ENCODE peak calls at places on chromosome 5, in nine cellular contexts. O is HEK293T, N is H4, I is A673, Q is GM06990, R is NCI-H2029 treated with DMSO at 0.1 percent for 48 hours, W is stomach, X is Right ventricle myocardium inferior, C is AG20443. J is an unnamed sample.

GRCh38 chr5:171481791-171482536 is 62.5 kb downstream of the FGF18 start:
- DNase-seq in R (no peak), O (no peak), W (no peak), I (no peak), N (no peak), Q (no peak), X (peak; percentile 71), C (no peak), J (no peak)

GRCh38 chr5:141940695-141941271 is 17.1 kb downstream of the DELE1 start:
- DNase-seq in N (peak; percentile 70), Q (no peak), W (no peak), R (no peak), O (no peak), C (peak; percentile 78), X (no peak), I (no peak), J (no peak)

GRCh38 chr5:122493776-122494518 is 181.9 kb downstream of the SNCAIP start:
- DNase-seq in W (no peak), N (no peak), I (no peak), C (no peak), R (peak; percentile 32), Q (no peak), X (no peak), O (no peak), J (no peak)

GRCh38 chr5:39360483-39361071 is 3.7 kb downstream of the C9 start:
- DNase-seq in C (no peak), R (no peak), O (no peak), I (no peak), W (no peak), X (no peak), Q (peak; percentile 7), N (no peak), J (no peak)

GRCh38 chr5:62043289-62044274 is 262.4 kb upstream of the KIF2A start:
- DNase-seq in W (no peak), O (no peak), C (no peak), Q (no peak), R (no peak), X (no peak), N (no peak), I (peak; percentile 81), J (no peak)

GRCh38 chr5:147193123-147193522 is 41.7 kb upstream of the STK32A start:
- DNase-seq in I (no peak), O (no peak), N (no peak), R (no peak), Q (no peak), X (no peak), C (no peak), W (no peak), J (no peak)

GRCh38 chr5:103260951-103261350 is 2.4 kb downstream of the MACIR start:
- DNase-seq in C (no peak), R (no peak), W (no peak), I (no peak), N (no peak), O (no peak), Q (peak; percentile 58), X (no peak), J (no peak)

GRCh38 chr5:134784241-134784920 is 25.8 kb downstream of the DDX46 start:
- DNase-seq in C (peak; percentile 8), R (no peak), O (no peak), I (peak; percentile 27), W (no peak), X (no peak), N (no peak), Q (no peak), J (no peak)

GRCh38 chr5:61941637-61942036 is 364.4 kb upstream of the KIF2A start:
- DNase-seq in C (peak; percentile 10), N (no peak), W (no peak), I (no peak), X (no peak), O (no peak), Q (no peak), R (no peak), J (no peak)

GRCh38 chr5:43627028-43627427 is 24.0 kb downstream of the NNT start:
- DNase-seq in I (peak; percentile 81), W (no peak), N (peak; percentile 78), C (peak; percentile 72), R (no peak), O (peak; percentile 69), Q (no peak), X (no peak), J (peak; percentile 69)

GRCh38 chr5:179497636-179498365 is 52.6 kb upstream of the RUFY1 start:
- DNase-seq in Q (no peak), W (no peak), R (no peak), X (no peak), C (peak; percentile 51), I (no peak), O (no peak), N (no peak), J (no peak)

GRCh38 chr5:112006721-112007120 is 249.7 kb upstream of the NREP start:
- DNase-seq in N (peak; percentile 71), C (no peak), Q (no peak), O (no peak), R (no peak), I (peak; percentile 8), X (no peak), W (no peak), J (no peak)

GRCh38 chr5:173547579-173547978 is 68.9 kb downstream of the BOD1 start:
- DNase-seq in I (no peak), R (no peak), N (peak; percentile 54), W (no peak), X (no peak), O (no peak), C (peak; percentile 22), Q (peak; percentile 26), J (no peak)

GRCh38 chr5:139648205-139649081 is at the start of gene CXXC5:
- DNase-seq in I (peak; percentile 93), O (peak; percentile 83), Q (peak; percentile 95), C (peak; percentile 93), R (peak; percentile 33), N (peak; percentile 62), W (peak; percentile 87), X (peak; percentile 89), J (peak; percentile 61)

GRCh38 chr5:67805666-67806348 is 409.7 kb upstream of the PIK3R1 start:
- DNase-seq in X (no peak), W (no peak), I (no peak), C (no peak), R (peak; percentile 90), N (no peak), Q (no peak), O (no peak), J (no peak)

GRCh38 chr5:56873056-56873455 is 36.3 kb upstream of the SETD9 start:
- DNase-seq in R (no peak), O (no peak), I (no peak), X (no peak), W (no peak), Q (no peak), C (no peak), N (no peak), J (no peak)

GRCh38 chr5:93130623-93131022 is 450.4 kb downstream of the NR2F1-AS1 start:
- DNase-seq in I (no peak), R (no peak), Q (no peak), X (no peak), N (no peak), O (no peak), W (no peak), C (peak; percentile 38), J (no peak)

GRCh38 chr5:109604758-109605157 is 85.0 kb upstream of the MAN2A1 start:
- DNase-seq in I (no peak), O (no peak), R (no peak), N (no peak), X (no peak), C (no peak), Q (no peak), W (no peak), J (no peak)